ENCODE peak calls at places on chromosomes 1 and 21, in ten cellular contexts. G is BE2C, W is upper lobe of right lung, I is HL-60, K is PC-3, Q is testis, S is left ventricle myocardium inferior, J is neural crest cell, Z is OCI-LY7, N is astrocyte of the cerebellum. D is an unnamed sample.

GRCh38 chr1:185636848-185637247 is 97.3 kb upstream of the HMCN1 start:
- DNase-seq in I (peak), Q (no peak), G (no peak), K (no peak), N (no peak), Z (no peak), J (no peak), W (no peak), S (no peak), D (peak)

GRCh38 chr1:200967693-200968468 is 55.6 kb downstream of the KIF21B start:
- DNase-seq in I (no peak), S (no peak), G (no peak), J (no peak), Q (no peak), K (no peak), W (no peak), N (no peak), Z (no peak), D (no peak)

GRCh38 chr1:165288301-165289120 is 68.0 kb downstream of the LMX1A start:
- DNase-seq in Z (no peak), Q (no peak), I (no peak), N (no peak), G (peak), K (peak), S (no peak), J (no peak), W (no peak), D (no peak)

GRCh38 chr1:223706077-223706988 is 6.0 kb upstream of the CAPN2 start:
- DNase-seq in N (peak), K (peak), J (no peak), I (no peak), S (no peak), Z (no peak), W (no peak), Q (no peak), G (peak), D (no peak)

GRCh38 chr1:28208818-28209441 is 23.9 kb downstream of the DNAJC8 start:
- DNase-seq in I (peak), Q (peak), Z (peak), W (no peak), K (peak), S (peak), N (peak), G (peak), J (peak), D (no peak)

GRCh38 chr21:17660862-17661261 is 48.2 kb upstream of the BTG3 start:
- DNase-seq in S (no peak), Z (no peak), Q (no peak), W (no peak), N (no peak), G (no peak), I (no peak), K (no peak), J (no peak), D (no peak)

GRCh38 chr1:157691285-157691920 is 9.2 kb downstream of the FCRL3 start:
- DNase-seq in Q (no peak), S (no peak), G (no peak), K (peak), W (no peak), J (no peak), N (peak), Z (peak), I (peak), D (no peak)

GRCh38 chr1:95384570-95384969 is 150.6 kb downstream of the RWDD3 start:
- DNase-seq in N (no peak), J (peak), Z (peak), S (peak), Q (peak), G (no peak), K (peak), I (no peak), W (no peak), D (no peak)

GRCh38 chr21:17495680-17496079 is 17.2 kb upstream of the CXADR start:
- DNase-seq in Z (no peak), I (no peak), W (no peak), K (no peak), N (peak), Q (no peak), S (no peak), J (no peak), G (no peak), D (no peak)

GRCh38 chr1:23904748-23905357 is 8.3 kb downstream of the CNR2 start:
- DNase-seq in I (peak), J (no peak), G (no peak), W (no peak), S (no peak), K (peak), Z (no peak), N (no peak), Q (no peak), D (peak)

GRCh38 chr1:56339786-56340465 is 239.4 kb downstream of the PLPP3 start:
- DNase-seq in Q (no peak), S (no peak), G (no peak), J (no peak), N (no peak), W (no peak), I (no peak), K (no peak), Z (no peak), D (no peak)

GRCh38 chr1:7582439-7582972 is 188.6 kb upstream of the VAMP3 start:
- DNase-seq in I (no peak), S (no peak), J (no peak), Z (no peak), G (no peak), N (no peak), Q (peak), K (no peak), W (no peak), D (no peak)

GRCh38 chr1:28580706-28581530 is 11.1 kb upstream of the RAB42 start:
- DNase-seq in G (peak), N (no peak), W (peak), I (peak), J (peak), K (peak), Q (peak), Z (peak), S (no peak), D (no peak)

GRCh38 chr1:167111853-167112455 is 18.1 kb downstream of the STYXL2 start:
- DNase-seq in K (no peak), N (no peak), I (no peak), G (no peak), W (no peak), Q (no peak), Z (no peak), S (no peak), J (no peak), D (no peak)

GRCh38 chr1:67804710-67805109 is 28.6 kb downstream of the GNG12 start:
- DNase-seq in G (no peak), J (no peak), Z (no peak), I (no peak), Q (no peak), K (no peak), S (no peak), N (no peak), W (no peak), D (no peak)
- TF ChIP-seq CTCF in G (no peak), J (no peak), Z (peak), I (no peak), Q (no peak), K (no peak), S (no peak), N (no peak), W (no peak), D (no peak)

GRCh38 chr1:9549955-9550546 is 10.8 kb downstream of the SLC25A33 start:
- DNase-seq in Q (no peak), G (no peak), J (no peak), K (no peak), Z (no peak), S (no peak), I (no peak), W (no peak), N (no peak), D (no peak)
- TF ChIP-seq CTCF in Q (no peak), G (no peak), J (no peak), K (no peak), Z (no peak), S (no peak), I (no peak), W (no peak), N (no peak), D (no peak)

GRCh38 chr1:155591770-155592169 is 18.2 kb upstream of the MSTO1 start:
- DNase-seq in K (peak), I (peak), G (peak), N (peak), J (no peak), W (no peak), Q (peak), S (no peak), Z (peak), D (no peak)
- TF ChIP-seq CTCF in K (peak), I (peak), G (peak), N (peak), J (peak), W (peak), Q (peak), S (peak), Z (peak), D (peak)

GRCh38 chr1:87167855-87168630 is 160.6 kb upstream of the LMO4 start:
- DNase-seq in G (no peak), K (no peak), Z (no peak), J (no peak), W (no peak), Q (no peak), N (no peak), S (no peak), I (no peak), D (no peak)
- TF ChIP-seq CTCF in G (peak), K (peak), Z (peak), J (peak), W (no peak), Q (no peak), N (peak), S (no peak), I (no peak), D (peak)

GRCh38 chr1:22830131-22830566 is 119.5 kb downstream of the EPHB2 start:
- DNase-seq in I (no peak), Z (no peak), Q (no peak), S (no peak), G (no peak), N (no peak), W (no peak), K (no peak), J (no peak), D (no peak)
- TF ChIP-seq CTCF in I (no peak), Z (no peak), Q (no peak), S (no peak), G (no peak), N (peak), W (no peak), K (no peak), J (peak), D (no peak)

GRCh38 chr1:88777604-88778149 is 93.6 kb downstream of the PKN2 start:
- DNase-seq in W (no peak), S (no peak), I (no peak), Q (no peak), Z (no peak), N (no peak), G (no peak), K (no peak), J (no peak), D (no peak)
- TF ChIP-seq CTCF in W (no peak), S (no peak), I (no peak), Q (no peak), Z (no peak), N (no peak), G (no peak), K (no peak), J (no peak), D (no peak)

DNA sequence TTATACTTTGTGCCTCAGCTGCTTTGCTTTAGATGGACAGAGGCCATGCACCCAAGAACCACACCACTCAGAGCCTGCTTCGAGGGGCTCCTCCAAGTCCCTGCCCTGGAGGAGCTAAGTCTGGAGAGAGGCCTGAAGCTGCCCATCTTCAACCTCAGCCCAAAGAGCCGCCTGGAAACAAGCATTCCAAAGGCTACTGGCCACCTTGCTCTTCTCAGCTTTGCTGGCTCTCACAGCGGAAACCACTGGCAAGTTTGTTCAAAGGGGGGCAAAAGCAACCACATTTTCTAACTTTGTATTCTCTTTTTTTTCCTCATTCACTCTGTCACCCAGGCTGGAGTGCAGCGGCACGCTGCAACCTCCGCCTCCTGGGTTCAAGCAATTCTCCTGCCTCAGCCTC is 23.2 kb downstream of the VPS26C start:
- DNase-seq in J (no peak), N (no peak), W (no peak), K (no peak), Z (no peak), S (no peak), G (no peak), Q (no peak), I (no peak), D (no peak)
- TF ChIP-seq CTCF in J (no peak), N (no peak), W (no peak), K (no peak), Z (no peak), S (no peak), G (no peak), Q (no peak), I (no peak), D (no peak)

DNA sequence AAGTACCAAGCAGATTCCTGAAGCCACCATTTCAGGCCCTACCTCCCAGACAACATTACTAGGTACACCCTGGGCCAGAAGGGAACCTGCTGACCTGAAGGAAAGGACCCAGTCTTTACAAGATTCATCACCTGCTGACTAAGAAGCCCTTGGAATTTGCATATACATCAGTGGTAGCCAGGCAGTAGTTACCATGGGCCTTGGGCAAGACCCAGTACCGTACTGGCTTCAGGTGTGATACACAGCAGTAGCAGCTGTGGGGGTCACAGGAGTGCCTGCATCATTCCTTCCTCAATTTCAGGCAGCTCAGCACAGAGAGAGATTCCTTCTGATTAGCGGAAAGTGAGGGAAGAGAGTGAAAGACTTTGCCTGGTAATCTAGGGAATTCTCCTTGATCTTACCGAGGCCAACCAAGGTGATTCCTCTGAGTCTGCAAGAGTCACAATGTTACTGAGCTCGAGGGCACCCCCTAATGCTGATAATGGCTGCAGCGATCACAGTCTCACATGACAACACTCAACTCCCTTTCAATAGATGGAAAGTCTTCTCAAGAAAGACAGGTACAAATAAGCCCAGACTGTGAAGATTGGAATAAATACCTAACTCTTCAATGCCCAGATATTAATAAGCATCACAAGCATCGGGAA is 22.0 kb upstream of the UHMK1 start:
- DNase-seq in Z (no peak), Q (no peak), K (no peak), G (no peak), J (no peak), W (no peak), S (no peak), I (no peak), N (no peak), D (no peak)
- TF ChIP-seq CTCF in Z (no peak), Q (no peak), K (no peak), G (peak), J (no peak), W (no peak), S (no peak), I (no peak), N (no peak), D (peak)

DNA sequence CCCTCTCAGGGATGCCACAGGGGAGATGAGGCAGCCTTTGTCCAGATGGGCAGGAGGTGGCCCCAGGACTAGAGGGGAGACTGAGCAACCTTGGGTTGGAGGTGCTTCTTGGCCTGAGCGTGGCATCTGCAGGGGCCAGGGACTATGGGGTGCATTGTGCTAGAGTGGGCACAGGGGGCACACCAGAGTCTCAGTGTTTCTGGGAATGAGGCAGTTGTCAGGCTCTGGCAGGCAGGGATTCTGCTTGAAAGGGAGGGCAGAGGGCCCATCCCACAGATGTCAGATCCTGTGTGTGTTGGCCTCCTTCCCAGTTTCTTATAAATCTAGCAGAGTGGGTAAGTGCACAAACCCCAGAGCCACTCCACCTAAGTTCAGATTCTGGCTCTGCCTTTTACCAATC is 13.7 kb downstream of the LGR6 start:
- DNase-seq in G (peak), W (no peak), Z (no peak), N (peak), J (no peak), I (no peak), Q (peak), K (peak), S (no peak), D (no peak)
- TF ChIP-seq CTCF in G (peak), W (no peak), Z (no peak), N (peak), J (peak), I (no peak), Q (no peak), K (peak), S (no peak), D (no peak)

GRCh38 chr1:154337253-154337894 is 12.0 kb downstream of the ATP8B2 start:
- DNase-seq in W (no peak), K (no peak), J (no peak), Q (no peak), S (no peak), I (no peak), G (no peak), Z (no peak), N (no peak), D (no peak)

GRCh38 chr1:154338875-154339274 is 13.6 kb downstream of the ATP8B2 start:
- DNase-seq in I (no peak), G (no peak), N (no peak), K (no peak), W (no peak), S (no peak), Z (no peak), Q (no peak), J (no peak), D (no peak)

GRCh38 chr1:154334647-154335350 is 9.5 kb downstream of the ATP8B2 start:
- DNase-seq in Z (peak), I (peak), N (peak), S (peak), K (peak), J (peak), G (peak), Q (peak), W (peak), D (no peak)

GRCh38 chr1:154330669-154331068 is 5.3 kb downstream of the ATP8B2 start:
- DNase-seq in S (no peak), W (no peak), J (no peak), Q (no peak), I (no peak), Z (no peak), K (no peak), N (no peak), G (no peak), D (no peak)

DNA sequence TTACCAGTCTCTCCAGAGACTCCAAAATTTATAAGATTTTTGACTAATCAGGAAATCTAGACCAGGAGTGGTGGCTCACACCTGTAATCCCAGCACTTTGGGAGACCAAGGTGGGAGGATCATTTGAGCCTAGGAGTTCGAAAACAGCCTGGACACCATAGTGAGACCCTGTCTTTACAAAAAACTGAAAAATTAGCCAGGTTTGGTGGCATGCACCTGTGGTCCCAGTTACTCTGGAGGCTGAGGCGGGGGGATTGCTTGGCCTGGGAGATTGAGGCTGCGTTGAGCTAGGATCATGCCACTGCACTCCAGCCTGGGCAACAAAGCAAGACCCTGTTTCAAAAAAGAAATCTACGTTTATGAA is 10.0 kb downstream of the ATP8B2 start:
- DNase-seq in N (no peak), Z (no peak), W (no peak), K (no peak), Q (no peak), S (no peak), J (no peak), G (no peak), I (no peak), D (no peak)
- TF ChIP-seq CTCF in N (no peak), Z (peak), W (no peak), K (peak), Q (no peak), S (peak), J (peak), G (no peak), I (no peak), D (no peak)